ENCODE peak calls at places on chromosomes 12 and 14, in five cellular contexts. E, W, L, K and C are unnamed samples.

GRCh38 chr14:70152081-70152480 is 36.7 kb downstream of the SLC8A3 start:
- DNase-seq in E (no peak), K (no peak), L (no peak), W (no peak), C (no peak)

GRCh38 chr12:94175763-94176660 is 27.6 kb downstream of the PLXNC1 start:
- DNase-seq in E (no peak), K (no peak), W (no peak), L (no peak), C (no peak)

GRCh38 chr12:11773889-11774677 is 124.6 kb downstream of the ETV6 start:
- DNase-seq in W (no peak), L (no peak), E (no peak), K (no peak), C (no peak)

GRCh38 chr12:125889742-125890141 is 824.5 kb downstream of the AACS start:
- DNase-seq in K (no peak), W (no peak), L (no peak), E (no peak), C (no peak)

GRCh38 chr14:104694475-104694950 is 5.1 kb downstream of the INF2 start:
- DNase-seq in L (no peak), K (peak; percentile 81), W (no peak), E (no peak), C (peak; percentile 73)

GRCh38 chr14:69726761-69727511 is 40.0 kb upstream of the SRSF5 start:
- DNase-seq in E (peak; percentile 74), W (no peak), L (peak; percentile 84), K (peak; percentile 56), C (peak; percentile 80)

GRCh38 chr12:59149995-59150642 is 229.8 kb upstream of the LRIG3 start:
- DNase-seq in W (peak; percentile 11), L (no peak), K (peak; percentile 80), E (peak; percentile 83), C (peak; percentile 89)

GRCh38 chr12:107509421-107509820 is 176.2 kb upstream of the PWP1 start:
- DNase-seq in K (no peak), W (no peak), L (no peak), E (no peak), C (no peak)

GRCh38 chr12:32034045-32034444 is 72.6 kb upstream of the BICD1 start:
- DNase-seq in L (no peak), E (no peak), W (no peak), K (no peak), C (no peak)

GRCh38 chr12:66665416-66665815 is 13.5 kb downstream of the GRIP1 start:
- DNase-seq in E (peak; percentile 1), W (no peak), K (no peak), L (no peak), C (no peak)

GRCh38 chr12:26121323-26121740 is 3.5 kb downstream of the BHLHE41 start:
- DNase-seq in K (no peak), E (no peak), W (no peak), L (no peak), C (no peak)

GRCh38 chr12:92695056-92695455 is 7.7 kb upstream of the PLEKHG7 start:
- DNase-seq in E (no peak), L (no peak), K (no peak), W (no peak), C (peak; percentile 67)

GRCh38 chr12:126557659-126558058 is 1492.4 kb downstream of the AACS start:
- DNase-seq in W (no peak), L (no peak), E (no peak), K (no peak), C (no peak)

GRCh38 chr14:90799420-90799819 is 16.8 kb downstream of the TTC7B start:
- DNase-seq in L (no peak), E (no peak), W (no peak), K (no peak), C (no peak)

GRCh38 chr12:93094988-93095737 is 166.1 kb upstream of the EEA1 start:
- DNase-seq in K (no peak), E (peak; percentile 52), W (no peak), L (no peak), C (no peak)

GRCh38 chr12:11724888-11725310 is 75.4 kb downstream of the ETV6 start:
- DNase-seq in W (no peak), L (no peak), K (no peak), E (no peak), C (no peak)

GRCh38 chr12:97075583-97076268 is 168.7 kb downstream of the NEDD1 start:
- DNase-seq in E (peak; percentile 56), L (no peak), K (no peak), W (no peak), C (no peak)

GRCh38 chr12:113899844-113900471 is 66.2 kb downstream of the RBM19 start:
- DNase-seq in K (peak; percentile 44), E (peak; percentile 51), W (no peak), L (no peak), C (peak; percentile 80)

GRCh38 chr12:82019533-82019932 is 260.4 kb upstream of the PPFIA2 start:
- DNase-seq in E (peak; percentile 13), W (no peak), K (no peak), L (no peak), C (no peak)

GRCh38 chr12:1533602-1534304 is 60.6 kb downstream of the FBXL14 start:
- DNase-seq in E (peak; percentile 63), L (peak; percentile 22), K (no peak), W (no peak), C (no peak)

GRCh38 chr12:103279444-103279843 is 216.3 kb downstream of the C12orf42 start:
- DNase-seq in W (no peak), L (no peak), K (no peak), E (peak; percentile 79), C (peak; percentile 98)

GRCh38 chr12:116766285-116766684 is 28.2 kb downstream of the RNFT2 start:
- DNase-seq in L (no peak), W (no peak), K (no peak), E (no peak), C (no peak)

GRCh38 chr14:75476274-75476995 is 45.8 kb upstream of the BATF start:
- DNase-seq in W (no peak), E (no peak), K (peak; percentile 39), L (no peak), C (peak; percentile 81)

GRCh38 chr14:81453166-81453766 is 53.1 kb upstream of the STON2 start:
- DNase-seq in E (peak; percentile 61), L (peak; percentile 31), K (peak; percentile 37), W (no peak), C (peak; percentile 56)